ENCODE peak calls at places on chromosomes 7 and 10, in six cellular contexts. I is mesenchymal stem cell, M is H1, H is neuronal stem cell, W is IMR-90, V is H9. Z is an unnamed sample.

GRCh38 chr10:70588852-70589570 is 13.5 kb downstream of the PRF1 start:
- DNase-seq in I (no peak), M (no peak), H (no peak), W (no peak), V (no peak), Z (no peak)

GRCh38 chr10:120205368-120206018 is 251.5 kb upstream of the PLPP4 start:
- DNase-seq in I (no peak), M (no peak), H (no peak), W (no peak), V (no peak), Z (no peak)

GRCh38 chr10:124701881-124702656 is 42.1 kb downstream of the FAM53B start:
- DNase-seq in I (peak), M (no peak), H (no peak), W (peak), V (no peak), Z (peak)

GRCh38 chr10:97549587-97550322 is 22.8 kb upstream of the ANKRD2 start:
- DNase-seq in I (peak), M (no peak), H (no peak), W (no peak), V (peak), Z (peak)

GRCh38 chr10:127216786-127217185 is 20.4 kb upstream of the INSYN2A start:
- DNase-seq in I (no peak), M (no peak), H (no peak), W (peak), V (no peak), Z (no peak)

GRCh38 chr10:113980408-113981087 is 63.1 kb upstream of the ADRB1 start:
- DNase-seq in I (no peak), M (no peak), H (no peak), W (no peak), V (no peak), Z (no peak)

GRCh38 chr7:74284781-74285259 is 4.4 kb upstream of the CLIP2 start:
- DNase-seq in I (peak), M (no peak), H (no peak), W (no peak), V (no peak), Z (no peak)

GRCh38 chr7:70833726-70834125 is 298.2 kb upstream of the GALNT17 start:
- DNase-seq in I (no peak), M (no peak), H (no peak), W (peak), V (no peak), Z (peak)

GRCh38 chr10:31929260-31929985 is 792 bp upstream of the ARHGAP12 start:
- DNase-seq in I (peak), M (no peak), H (peak), W (no peak), V (peak), Z (peak)

GRCh38 chr10:70903262-70903921 is 15.0 kb upstream of the PCBD1 start:
- DNase-seq in I (peak), M (no peak), H (peak), W (peak), V (peak), Z (peak)

GRCh38 chr10:88227342-88228018 is 355.6 kb downstream of the RNLS start:
- DNase-seq in I (peak), M (no peak), H (no peak), W (peak), V (no peak), Z (no peak)

GRCh38 chr10:88230251-88230650 is 352.9 kb downstream of the RNLS start:
- DNase-seq in I (no peak), M (no peak), H (no peak), W (no peak), V (no peak), Z (no peak)

GRCh38 chr10:88226891-88227290 is 356.2 kb downstream of the RNLS start:
- DNase-seq in I (no peak), M (no peak), H (no peak), W (no peak), V (no peak), Z (no peak)

GRCh38 chr10:88226027-88226690 is 357.0 kb downstream of the RNLS start:
- DNase-seq in I (no peak), M (no peak), H (no peak), W (no peak), V (no peak), Z (no peak)

DNA sequence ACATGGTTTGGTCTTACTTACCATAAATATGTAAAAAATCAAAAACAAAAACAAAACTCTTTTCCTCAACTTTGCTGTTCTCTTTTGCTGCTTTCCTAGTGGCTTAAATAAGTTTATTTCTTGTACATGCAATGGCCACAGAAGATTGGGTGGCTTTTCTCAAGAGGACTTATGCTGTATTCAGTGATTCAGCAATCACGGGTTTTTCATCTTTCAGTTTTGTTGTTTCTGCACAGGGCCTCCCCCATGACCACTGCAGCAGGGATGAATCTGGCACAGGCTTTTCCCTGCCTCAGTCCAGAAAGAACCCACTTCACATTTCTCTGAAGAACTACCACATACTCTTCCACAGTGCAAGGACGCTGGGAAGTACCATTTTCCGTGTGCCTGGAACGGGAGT is 355.0 kb downstream of the RNLS start:
- DNase-seq in I (no peak), M (no peak), H (no peak), W (no peak), V (no peak), Z (no peak)
- H4K91ac ChIP-seq in I (no peak), M (no peak), H (no peak), W (no peak), V (no peak), Z (no peak)

GRCh38 chr10:73967022-73967429 is 30.9 kb upstream of the VCL start:
- DNase-seq in I (peak), M (peak), H (no peak), W (no peak), V (peak), Z (no peak)
- H2BK120ac ChIP-seq in I (peak), M (no peak), H (no peak), W (peak), V (peak), Z (peak)

GRCh38 chr10:121436630-121437311 is 161.5 kb downstream of the FGFR2 start:
- DNase-seq in I (no peak), M (no peak), H (no peak), W (no peak), V (no peak), Z (no peak)
- H3K18ac ChIP-seq in I (no peak), M (no peak), H (no peak), W (no peak), V (no peak), Z (no peak)

GRCh38 chr10:4945706-4946348 is 17.4 kb upstream of the AKR1C1 start:
- DNase-seq in I (no peak), M (no peak), H (no peak), W (peak), V (no peak), Z (no peak)

GRCh38 chr10:4944751-4945280 is 18.4 kb upstream of the AKR1C1 start:
- DNase-seq in I (no peak), M (no peak), H (no peak), W (no peak), V (peak), Z (no peak)

GRCh38 chr10:4947039-4947634 is 16.1 kb upstream of the AKR1C1 start:
- DNase-seq in I (peak), M (no peak), H (no peak), W (peak), V (no peak), Z (no peak)

GRCh38 chr10:4947635-4948596 is 15.3 kb upstream of the AKR1C1 start:
- DNase-seq in I (peak), M (no peak), H (no peak), W (peak), V (no peak), Z (peak)

DNA sequence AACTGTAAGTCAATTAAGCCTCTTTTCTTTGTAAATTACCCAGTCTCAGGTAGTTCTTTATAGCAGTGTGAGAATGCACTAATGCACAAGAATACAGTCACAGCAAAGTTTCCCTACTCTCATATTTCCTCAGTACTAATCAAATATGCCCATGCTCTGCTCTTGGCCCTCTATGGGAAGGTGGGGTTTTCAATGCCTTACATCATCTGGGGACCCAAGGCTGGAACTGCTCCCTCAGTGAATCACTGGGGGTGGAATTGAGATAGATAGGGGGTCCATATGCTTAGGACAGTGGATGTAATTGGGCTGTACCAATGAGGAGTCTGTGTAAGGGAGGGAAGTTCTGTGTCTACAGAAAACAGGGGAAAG is 16.9 kb upstream of the AKR1C1 start:
- DNase-seq in I (no peak), M (no peak), H (no peak), W (peak), V (no peak), Z (no peak)
- H4K91ac ChIP-seq in I (peak), M (peak), H (no peak), W (peak), V (no peak), Z (no peak)

DNA sequence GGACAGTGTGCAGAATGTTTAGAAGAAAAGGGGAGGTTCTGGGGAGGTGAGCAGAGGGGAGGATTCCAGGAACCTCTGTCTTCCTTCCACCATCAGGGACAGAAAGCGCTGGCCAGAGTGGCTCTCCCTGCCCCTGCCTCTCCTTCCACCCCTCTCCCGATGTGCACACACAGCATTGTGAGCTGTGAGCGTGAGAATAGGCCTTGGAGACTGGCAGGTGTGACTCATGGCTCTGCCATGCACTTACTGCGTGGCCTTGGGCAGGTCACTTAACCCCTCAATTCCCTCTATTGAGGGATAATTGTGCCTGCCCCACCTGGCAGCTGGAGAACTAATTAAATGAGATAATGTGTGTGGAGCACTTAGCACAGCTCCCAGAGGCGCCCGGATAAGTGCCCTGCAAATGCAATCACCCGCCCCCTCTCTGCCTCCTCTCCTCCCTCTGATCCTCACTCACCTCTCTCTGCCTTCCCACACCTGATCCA is 115.4 kb downstream of the ZMIZ1 start:
- DNase-seq in I (peak), M (no peak), H (no peak), W (peak), V (peak), Z (peak)
- H2BK120ac ChIP-seq in I (peak), M (no peak), H (no peak), W (peak), V (no peak), Z (no peak)

GRCh38 chr10:91295346-91295745 is 74.9 kb downstream of the PCGF5 start:
- DNase-seq in I (no peak), M (no peak), H (no peak), W (no peak), V (no peak), Z (no peak)

GRCh38 chr10:91294134-91294906 is 73.9 kb downstream of the PCGF5 start:
- DNase-seq in I (no peak), M (no peak), H (no peak), W (no peak), V (no peak), Z (no peak)

GRCh38 chr10:91296471-91296870 is 76.0 kb downstream of the PCGF5 start:
- DNase-seq in I (no peak), M (no peak), H (no peak), W (no peak), V (no peak), Z (no peak)

GRCh38 chr10:91300011-91300575 is 79.6 kb downstream of the PCGF5 start:
- DNase-seq in I (no peak), M (no peak), H (no peak), W (no peak), V (no peak), Z (no peak)

DNA sequence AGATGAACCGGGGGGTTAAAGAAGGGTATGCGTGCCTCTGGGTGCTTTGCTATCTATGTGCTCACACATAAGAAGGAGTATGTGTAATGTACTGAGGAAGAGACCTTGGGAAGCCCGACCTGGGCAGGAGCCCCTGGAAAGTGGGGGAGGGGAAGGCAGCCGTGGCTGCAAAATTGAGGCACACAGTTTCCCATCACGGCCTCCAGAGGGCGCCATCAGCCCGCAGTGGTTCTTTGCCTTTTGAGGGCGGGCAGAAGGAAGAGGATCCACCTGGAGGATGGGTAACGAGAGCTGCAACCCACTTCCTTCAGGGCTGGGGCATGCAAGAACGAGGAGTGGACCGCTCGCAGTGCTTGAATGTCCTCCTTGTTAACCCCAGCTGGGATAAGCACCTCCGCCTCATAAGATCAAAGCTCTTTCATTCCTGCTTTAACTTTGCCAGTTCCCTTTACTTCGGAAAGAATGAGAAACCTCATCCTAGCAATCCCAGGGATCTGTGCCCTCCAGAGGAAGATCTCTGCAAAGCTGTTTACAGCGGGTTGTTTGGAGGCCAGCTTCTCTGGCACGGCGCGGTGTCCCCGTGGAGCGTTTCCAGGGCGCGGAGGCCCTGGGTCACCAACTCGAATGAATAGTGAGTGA is 77.9 kb downstream of the PCGF5 start:
- DNase-seq in I (peak), M (peak), H (peak), W (peak), V (peak), Z (peak)
- H3K18ac ChIP-seq in I (no peak), M (no peak), H (peak), W (peak), V (no peak), Z (no peak)

GRCh38 chr7:81005254-81005653 is 86.4 kb upstream of the SEMA3C start:
- DNase-seq in I (no peak), M (no peak), H (no peak), W (no peak), V (no peak), Z (no peak)
- H4K91ac ChIP-seq in I (no peak), M (no peak), H (no peak), W (no peak), V (no peak), Z (peak)

GRCh38 chr7:151192002-151192539 is 5.0 kb upstream of the ASB10 start:
- DNase-seq in I (no peak), M (no peak), H (no peak), W (no peak), V (no peak), Z (no peak)
- H2BK120ac ChIP-seq in I (no peak), M (no peak), H (no peak), W (no peak), V (no peak), Z (no peak)

GRCh38 chr10:11598749-11599396 is 12.6 kb downstream of the USP6NL start:
- DNase-seq in I (no peak), M (no peak), H (no peak), W (no peak), V (no peak), Z (peak)

GRCh38 chr10:11597470-11597869 is 14.0 kb downstream of the USP6NL start:
- DNase-seq in I (no peak), M (no peak), H (no peak), W (no peak), V (no peak), Z (no peak)

GRCh38 chr10:11593612-11594011 is 17.8 kb downstream of the USP6NL start:
- DNase-seq in I (no peak), M (no peak), H (no peak), W (no peak), V (no peak), Z (no peak)

GRCh38 chr10:11594589-11595394 is 16.7 kb downstream of the USP6NL start:
- DNase-seq in I (no peak), M (no peak), H (no peak), W (no peak), V (no peak), Z (no peak)

DNA sequence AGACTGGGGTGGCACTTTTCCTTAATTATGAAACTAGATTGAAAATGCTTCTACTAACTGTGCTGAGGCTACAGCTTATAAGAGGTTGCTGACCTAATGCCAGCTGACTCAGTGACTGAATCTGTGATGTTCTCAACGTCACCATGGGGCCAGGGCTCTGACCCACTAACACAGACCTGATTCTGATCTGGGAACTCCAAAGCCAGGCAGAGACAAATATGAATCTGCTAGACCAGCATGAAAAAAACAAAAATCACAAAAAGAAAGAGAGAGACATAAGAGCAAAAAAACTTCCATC is 16.1 kb downstream of the USP6NL start:
- DNase-seq in I (peak), M (no peak), H (no peak), W (peak), V (no peak), Z (peak)
- H3K18ac ChIP-seq in I (peak), M (no peak), H (no peak), W (no peak), V (no peak), Z (no peak)

Z was measured in trophoblast cell.